ENCODE peak calls at places on chromosomes 13 and 19, in seven cellular contexts. Q is brain microvascular endothelial cell; I is stimulated activated CD4-positive, alpha-beta T cell treated with anti-CD3 and anti-CD28 coated beads, Interleukin-15, amount 100 ng/mL, for 1 hour; N is NCI-H2029; H is HCT116; Y is H54; K is GM12864. C is an unnamed sample.

GRCh38 chr13:45916036-45916435 is 64.5 kb upstream of the SIAH3 start:
- DNase-seq in Q (peak), I (no peak), N (no peak), H (no peak), Y (no peak), K (no peak), C (no peak)

GRCh38 chr13:25881136-25881926 is 170.5 kb downstream of the SHISA2 start:
- DNase-seq in Q (no peak), I (no peak), N (no peak), H (no peak), Y (no peak), K (no peak), C (no peak)

GRCh38 chr13:46996316-46996715 is 99.5 kb upstream of the HTR2A start:
- DNase-seq in Q (no peak), I (no peak), N (no peak), H (no peak), Y (no peak), K (no peak), C (no peak)

GRCh38 chr13:76654263-76654662 is 231.9 kb downstream of the KCTD12 start:
- DNase-seq in Q (no peak), I (no peak), N (no peak), H (no peak), Y (no peak), K (no peak), C (no peak)

GRCh38 chr19:799076-799881 is 2.0 kb downstream of the PTBP1 start:
- DNase-seq in Q (no peak), I (no peak), N (no peak), H (no peak), Y (no peak), K (no peak), C (no peak)

GRCh38 chr19:6087074-6087506 is 23.2 kb downstream of the RFX2 start:
- DNase-seq in Q (no peak), I (no peak), N (peak), H (no peak), Y (no peak), K (no peak), C (no peak)

GRCh38 chr19:40576181-40576584 is 490 bp upstream of the SHKBP1 start:
- DNase-seq in Q (no peak), I (no peak), N (no peak), H (no peak), Y (no peak), K (no peak), C (no peak)

GRCh38 chr19:50607874-50608785 is 31.6 kb downstream of the SYT3 start:
- DNase-seq in Q (peak), I (peak), N (no peak), H (peak), Y (peak), K (peak), C (peak)

GRCh38 chr19:5661483-5661882 is 18.8 kb downstream of the MICOS13 start:
- DNase-seq in Q (no peak), I (no peak), N (no peak), H (no peak), Y (no peak), K (no peak), C (no peak)

GRCh38 chr13:61727714-61728275 is 312.1 kb upstream of the PCDH20 start:
- DNase-seq in Q (no peak), I (no peak), N (no peak), H (no peak), Y (no peak), K (no peak), C (no peak)

GRCh38 chr19:39916851-39917396 is 17.5 kb downstream of the FCGBP start:
- DNase-seq in Q (no peak), I (no peak), N (no peak), H (no peak), Y (no peak), K (no peak), C (no peak)

GRCh38 chr19:7482584-7483439 is 6.0 kb downstream of the PEX11G start:
- DNase-seq in Q (no peak), I (no peak), N (peak), H (peak), Y (no peak), K (no peak), C (peak)

GRCh38 chr13:77397636-77398035 is 70.7 kb upstream of the MYCBP2 start:
- DNase-seq in Q (no peak), I (no peak), N (no peak), H (no peak), Y (no peak), K (no peak), C (no peak)

GRCh38 chr13:101700598-101700997 is 248.1 kb downstream of the ITGBL1 start:
- DNase-seq in Q (peak), I (no peak), N (no peak), H (no peak), Y (no peak), K (no peak), C (peak)

GRCh38 chr13:99974296-99974938 is 2.9 kb upstream of the ZIC5 start:
- DNase-seq in Q (no peak), I (no peak), N (no peak), H (no peak), Y (no peak), K (no peak), C (no peak)

GRCh38 chr13:49858183-49858856 is 65.8 kb upstream of the KPNA3 start:
- DNase-seq in Q (peak), I (no peak), N (no peak), H (no peak), Y (no peak), K (no peak), C (peak)

GRCh38 chr19:51079486-51080110 is 3.1 kb downstream of the KLK14 start:
- DNase-seq in Q (no peak), I (no peak), N (peak), H (no peak), Y (no peak), K (no peak), C (no peak)

GRCh38 chr13:21511841-21512240 is 52.7 kb upstream of the ZDHHC20 start:
- DNase-seq in Q (no peak), I (no peak), N (no peak), H (no peak), Y (no peak), K (no peak), C (no peak)

GRCh38 chr13:86856996-86857395 is 814.2 kb upstream of the SLITRK5 start:
- DNase-seq in Q (peak), I (no peak), N (no peak), H (peak), Y (peak), K (no peak), C (no peak)

GRCh38 chr19:17938092-17938845 is 5.5 kb downstream of the CCDC124 start:
- DNase-seq in Q (peak), I (peak), N (peak), H (peak), Y (peak), K (no peak), C (peak)

GRCh38 chr13:92126399-92126798 is 728.0 kb downstream of the GPC5 start:
- DNase-seq in Q (no peak), I (no peak), N (no peak), H (no peak), Y (no peak), K (no peak), C (no peak)

GRCh38 chr13:42405665-42406390 is 133.9 kb downstream of the AKAP11 start:
- DNase-seq in Q (peak), I (peak), N (no peak), H (no peak), Y (no peak), K (peak), C (peak)

GRCh38 chr13:29005035-29005434 is 184.9 kb downstream of the MTUS2 start:
- DNase-seq in Q (no peak), I (no peak), N (no peak), H (no peak), Y (no peak), K (no peak), C (no peak)

GRCh38 chr13:26019881-26020535 is 31.8 kb downstream of the SHISA2 start:
- DNase-seq in Q (peak), I (no peak), N (peak), H (no peak), Y (no peak), K (no peak), C (peak)

GRCh38 chr13:32894589-32895001 is 121.6 kb upstream of the KL start:
- DNase-seq in Q (peak), I (no peak), N (no peak), H (no peak), Y (no peak), K (no peak), C (peak)

GRCh38 chr13:58472483-58472882 is 840.9 kb downstream of the PCDH17 start:
- DNase-seq in Q (no peak), I (no peak), N (no peak), H (no peak), Y (no peak), K (no peak), C (no peak)

GRCh38 chr19:34936184-34936583 is 9.5 kb downstream of the ZNF30 start:
- DNase-seq in Q (no peak), I (no peak), N (no peak), H (no peak), Y (no peak), K (no peak), C (no peak)

GRCh38 chr19:17454579-17454978 is 6.1 kb upstream of the TMEM221 start:
- DNase-seq in Q (no peak), I (no peak), N (no peak), H (no peak), Y (no peak), K (no peak), C (no peak)

GRCh38 chr13:77374786-77375185 is 47.9 kb upstream of the MYCBP2 start:
- DNase-seq in Q (no peak), I (no peak), N (no peak), H (no peak), Y (no peak), K (no peak), C (no peak)

GRCh38 chr13:50071399-50071798 is 56.2 kb downstream of the KCNRG start:
- DNase-seq in Q (no peak), I (no peak), N (no peak), H (no peak), Y (no peak), K (no peak), C (no peak)

GRCh38 chr19:42441047-42441440 is 1.7 kb downstream of the CXCL17 start:
- DNase-seq in Q (no peak), I (no peak), N (no peak), H (no peak), Y (no peak), K (no peak), C (no peak)

GRCh38 chr19:51159656-51160055 is 17.6 kb downstream of the SIGLEC7 start:
- DNase-seq in Q (no peak), I (no peak), N (no peak), H (no peak), Y (no peak), K (no peak), C (no peak)